ENCODE peak calls at places on chromosomes 4 and X, in seven cellular contexts. One of them, this sample, is unnamed.

GRCh38 chrX:9163153-9163790 is 129.3 kb upstream of the FAM9B start:
- DNase-seq in CD4-positive, CD25-positive, alpha-beta regulatory T cell: no peak
- DNase-seq in stimulated activated CD4-positive, alpha-beta T cell treated with anti-CD3 and anti-CD28 coated beads, Interleukin-2, amount 100 ng/mL, for 48 hours: no peak
- DNase-seq in T-helper 17 cell: no peak
- DNase-seq in activated T-cell treated with anti-CD3 and anti-CD28 coated beads, Interleukin-2, amount 50 U/mL, for 72 hours: no peak
- DNase-seq in NCI-H1694: no peak
- DNase-seq in cardiac muscle cell: peak; percentile 12
- DNase-seq in this sample: no peak

GRCh38 chrX:100098660-100099375 is 311.3 kb downstream of the PCDH19 start:
- DNase-seq in CD4-positive, CD25-positive, alpha-beta regulatory T cell: no peak
- DNase-seq in stimulated activated CD4-positive, alpha-beta T cell treated with anti-CD3 and anti-CD28 coated beads, Interleukin-2, amount 100 ng/mL, for 48 hours: no peak
- DNase-seq in T-helper 17 cell: no peak
- DNase-seq in activated T-cell treated with anti-CD3 and anti-CD28 coated beads, Interleukin-2, amount 50 U/mL, for 72 hours: no peak
- DNase-seq in NCI-H1694: no peak
- DNase-seq in cardiac muscle cell: peak; percentile 46
- DNase-seq in this sample: no peak

GRCh38 chrX:7045238-7045955 is 102.1 kb upstream of the STS start:
- DNase-seq in CD4-positive, CD25-positive, alpha-beta regulatory T cell: no peak
- DNase-seq in stimulated activated CD4-positive, alpha-beta T cell treated with anti-CD3 and anti-CD28 coated beads, Interleukin-2, amount 100 ng/mL, for 48 hours: no peak
- DNase-seq in T-helper 17 cell: no peak
- DNase-seq in activated T-cell treated with anti-CD3 and anti-CD28 coated beads, Interleukin-2, amount 50 U/mL, for 72 hours: no peak
- DNase-seq in NCI-H1694: no peak
- DNase-seq in cardiac muscle cell: no peak
- DNase-seq in this sample: no peak

GRCh38 chr4:5122114-5122513 is 70.8 kb downstream of the STK32B start:
- DNase-seq in CD4-positive, CD25-positive, alpha-beta regulatory T cell: no peak
- DNase-seq in stimulated activated CD4-positive, alpha-beta T cell treated with anti-CD3 and anti-CD28 coated beads, Interleukin-2, amount 100 ng/mL, for 48 hours: no peak
- DNase-seq in T-helper 17 cell: no peak
- DNase-seq in activated T-cell treated with anti-CD3 and anti-CD28 coated beads, Interleukin-2, amount 50 U/mL, for 72 hours: no peak
- DNase-seq in NCI-H1694: no peak
- DNase-seq in cardiac muscle cell: no peak
- DNase-seq in this sample: no peak

GRCh38 chr4:25500626-25501318 is 123.7 kb downstream of the ANAPC4 start:
- DNase-seq in CD4-positive, CD25-positive, alpha-beta regulatory T cell: no peak
- DNase-seq in stimulated activated CD4-positive, alpha-beta T cell treated with anti-CD3 and anti-CD28 coated beads, Interleukin-2, amount 100 ng/mL, for 48 hours: no peak
- DNase-seq in T-helper 17 cell: no peak
- DNase-seq in activated T-cell treated with anti-CD3 and anti-CD28 coated beads, Interleukin-2, amount 50 U/mL, for 72 hours: no peak
- DNase-seq in NCI-H1694: peak; percentile 90
- DNase-seq in cardiac muscle cell: peak; percentile 3
- DNase-seq in this sample: peak; percentile 98

GRCh38 chr4:8143392-8144140 is 15.0 kb downstream of the ABLIM2 start:
- DNase-seq in CD4-positive, CD25-positive, alpha-beta regulatory T cell: no peak
- DNase-seq in stimulated activated CD4-positive, alpha-beta T cell treated with anti-CD3 and anti-CD28 coated beads, Interleukin-2, amount 100 ng/mL, for 48 hours: no peak
- DNase-seq in T-helper 17 cell: no peak
- DNase-seq in activated T-cell treated with anti-CD3 and anti-CD28 coated beads, Interleukin-2, amount 50 U/mL, for 72 hours: no peak
- DNase-seq in NCI-H1694: no peak
- DNase-seq in cardiac muscle cell: no peak
- DNase-seq in this sample: no peak

GRCh38 chr4:142030010-142030409 is 393.6 kb downstream of the IL15 start:
- DNase-seq in CD4-positive, CD25-positive, alpha-beta regulatory T cell: no peak
- DNase-seq in stimulated activated CD4-positive, alpha-beta T cell treated with anti-CD3 and anti-CD28 coated beads, Interleukin-2, amount 100 ng/mL, for 48 hours: no peak
- DNase-seq in T-helper 17 cell: no peak
- DNase-seq in activated T-cell treated with anti-CD3 and anti-CD28 coated beads, Interleukin-2, amount 50 U/mL, for 72 hours: no peak
- DNase-seq in NCI-H1694: no peak
- DNase-seq in cardiac muscle cell: no peak
- DNase-seq in this sample: no peak

GRCh38 chr4:101037938-101038413 is 309.4 kb downstream of the PPP3CA start:
- DNase-seq in CD4-positive, CD25-positive, alpha-beta regulatory T cell: no peak
- DNase-seq in stimulated activated CD4-positive, alpha-beta T cell treated with anti-CD3 and anti-CD28 coated beads, Interleukin-2, amount 100 ng/mL, for 48 hours: no peak
- DNase-seq in T-helper 17 cell: no peak
- DNase-seq in activated T-cell treated with anti-CD3 and anti-CD28 coated beads, Interleukin-2, amount 50 U/mL, for 72 hours: peak; percentile 20
- DNase-seq in NCI-H1694: no peak
- DNase-seq in cardiac muscle cell: no peak
- DNase-seq in this sample: no peak

GRCh38 chrX:2325076-2325784 is 175.5 kb downstream of the DHRSX start:
- DNase-seq in CD4-positive, CD25-positive, alpha-beta regulatory T cell: peak; percentile 32
- DNase-seq in stimulated activated CD4-positive, alpha-beta T cell treated with anti-CD3 and anti-CD28 coated beads, Interleukin-2, amount 100 ng/mL, for 48 hours: peak; percentile 11
- DNase-seq in T-helper 17 cell: no peak
- DNase-seq in activated T-cell treated with anti-CD3 and anti-CD28 coated beads, Interleukin-2, amount 50 U/mL, for 72 hours: peak; percentile 1
- DNase-seq in NCI-H1694: no peak
- DNase-seq in cardiac muscle cell: peak; percentile 82
- DNase-seq in this sample: no peak

GRCh38 chr4:51890760-51891159 is 47.8 kb downstream of the DCUN1D4 start:
- DNase-seq in CD4-positive, CD25-positive, alpha-beta regulatory T cell: no peak
- DNase-seq in stimulated activated CD4-positive, alpha-beta T cell treated with anti-CD3 and anti-CD28 coated beads, Interleukin-2, amount 100 ng/mL, for 48 hours: no peak
- DNase-seq in T-helper 17 cell: no peak
- DNase-seq in activated T-cell treated with anti-CD3 and anti-CD28 coated beads, Interleukin-2, amount 50 U/mL, for 72 hours: no peak
- DNase-seq in NCI-H1694: no peak
- DNase-seq in cardiac muscle cell: no peak
- DNase-seq in this sample: no peak

GRCh38 chrX:31213941-31214340 is 142.1 kb upstream of the FTHL17 start:
- DNase-seq in CD4-positive, CD25-positive, alpha-beta regulatory T cell: no peak
- DNase-seq in stimulated activated CD4-positive, alpha-beta T cell treated with anti-CD3 and anti-CD28 coated beads, Interleukin-2, amount 100 ng/mL, for 48 hours: no peak
- DNase-seq in T-helper 17 cell: no peak
- DNase-seq in activated T-cell treated with anti-CD3 and anti-CD28 coated beads, Interleukin-2, amount 50 U/mL, for 72 hours: peak; percentile 0
- DNase-seq in NCI-H1694: no peak
- DNase-seq in cardiac muscle cell: peak; percentile 33
- DNase-seq in this sample: no peak

GRCh38 chr4:7782783-7783182 is 156.9 kb downstream of the AFAP1 start:
- DNase-seq in CD4-positive, CD25-positive, alpha-beta regulatory T cell: no peak
- DNase-seq in stimulated activated CD4-positive, alpha-beta T cell treated with anti-CD3 and anti-CD28 coated beads, Interleukin-2, amount 100 ng/mL, for 48 hours: no peak
- DNase-seq in T-helper 17 cell: no peak
- DNase-seq in activated T-cell treated with anti-CD3 and anti-CD28 coated beads, Interleukin-2, amount 50 U/mL, for 72 hours: no peak
- DNase-seq in NCI-H1694: no peak
- DNase-seq in cardiac muscle cell: no peak
- DNase-seq in this sample: no peak

GRCh38 chrX:135543924-135544323 is 23.5 kb downstream of the INTS6L start:
- DNase-seq in CD4-positive, CD25-positive, alpha-beta regulatory T cell: peak; percentile 11
- DNase-seq in stimulated activated CD4-positive, alpha-beta T cell treated with anti-CD3 and anti-CD28 coated beads, Interleukin-2, amount 100 ng/mL, for 48 hours: peak; percentile 21
- DNase-seq in T-helper 17 cell: no peak
- DNase-seq in activated T-cell treated with anti-CD3 and anti-CD28 coated beads, Interleukin-2, amount 50 U/mL, for 72 hours: peak; percentile 54
- DNase-seq in NCI-H1694: no peak
- DNase-seq in cardiac muscle cell: no peak
- DNase-seq in this sample: no peak

GRCh38 chr4:151859646-151860045 is 98.8 kb upstream of the GATB start:
- DNase-seq in CD4-positive, CD25-positive, alpha-beta regulatory T cell: no peak
- DNase-seq in stimulated activated CD4-positive, alpha-beta T cell treated with anti-CD3 and anti-CD28 coated beads, Interleukin-2, amount 100 ng/mL, for 48 hours: no peak
- DNase-seq in T-helper 17 cell: no peak
- DNase-seq in activated T-cell treated with anti-CD3 and anti-CD28 coated beads, Interleukin-2, amount 50 U/mL, for 72 hours: no peak
- DNase-seq in NCI-H1694: no peak
- DNase-seq in cardiac muscle cell: no peak
- DNase-seq in this sample: no peak

GRCh38 chr4:32435320-32435719 is 1715.2 kb downstream of the PCDH7 start:
- DNase-seq in CD4-positive, CD25-positive, alpha-beta regulatory T cell: no peak
- DNase-seq in stimulated activated CD4-positive, alpha-beta T cell treated with anti-CD3 and anti-CD28 coated beads, Interleukin-2, amount 100 ng/mL, for 48 hours: no peak
- DNase-seq in T-helper 17 cell: no peak
- DNase-seq in activated T-cell treated with anti-CD3 and anti-CD28 coated beads, Interleukin-2, amount 50 U/mL, for 72 hours: no peak
- DNase-seq in NCI-H1694: no peak
- DNase-seq in cardiac muscle cell: no peak
- DNase-seq in this sample: peak; percentile 89

GRCh38 chr4:106266201-106266600 is 49.8 kb downstream of the TBCK start:
- DNase-seq in CD4-positive, CD25-positive, alpha-beta regulatory T cell: peak; percentile 22
- DNase-seq in stimulated activated CD4-positive, alpha-beta T cell treated with anti-CD3 and anti-CD28 coated beads, Interleukin-2, amount 100 ng/mL, for 48 hours: no peak
- DNase-seq in T-helper 17 cell: no peak
- DNase-seq in activated T-cell treated with anti-CD3 and anti-CD28 coated beads, Interleukin-2, amount 50 U/mL, for 72 hours: no peak
- DNase-seq in NCI-H1694: peak; percentile 20
- DNase-seq in cardiac muscle cell: peak; percentile 76
- DNase-seq in this sample: no peak

GRCh38 chr4:1417522-1418390 is 11.5 kb upstream of the NKX1-1 start:
- DNase-seq in CD4-positive, CD25-positive, alpha-beta regulatory T cell: no peak
- DNase-seq in stimulated activated CD4-positive, alpha-beta T cell treated with anti-CD3 and anti-CD28 coated beads, Interleukin-2, amount 100 ng/mL, for 48 hours: no peak
- DNase-seq in T-helper 17 cell: no peak
- DNase-seq in activated T-cell treated with anti-CD3 and anti-CD28 coated beads, Interleukin-2, amount 50 U/mL, for 72 hours: no peak
- DNase-seq in NCI-H1694: no peak
- DNase-seq in cardiac muscle cell: no peak
- DNase-seq in this sample: no peak

This sample was measured in NCI-H524 treated with DMSO at 0.1 percent for 48 hours.